ENCODE peak calls at places on chromosomes 1 and 21, in four cellular contexts. U is GM23248, Z is kidney epithelial cell, X is ascending aorta. A is an unnamed sample.
A peak's percentile ranks its signal among the peaks of the same experiment; 100 is the strongest.

GRCh38 chr21:37061926-37062591 is 10.8 kb downstream of the PIGP start:
- DNase-seq in U (peak; percentile 28), Z (no peak), X (no peak), A (no peak)

GRCh38 chr1:246907472-246907871 is 24.3 kb downstream of the AHCTF1 start:
- DNase-seq in U (peak; percentile 71), Z (peak; percentile 19), X (no peak), A (no peak)

GRCh38 chr1:30998887-30999286 is 66.6 kb downstream of the PUM1 start:
- DNase-seq in U (no peak), Z (no peak), X (no peak), A (no peak)

GRCh38 chr1:161805399-161806197 is 39.5 kb downstream of the ATF6 start:
- DNase-seq in U (no peak), Z (no peak), X (no peak), A (peak; percentile 14)

GRCh38 chr1:40308036-40308727 is 8.9 kb downstream of the COL9A2 start:
- DNase-seq in U (no peak), Z (no peak), X (no peak), A (no peak)

GRCh38 chr1:201396859-201397464 is 2.2 kb downstream of the LAD1 start:
- DNase-seq in U (no peak), Z (peak; percentile 56), X (no peak), A (no peak)

GRCh38 chr1:30445449-30445848 is 277.9 kb downstream of the MATN1 start:
- DNase-seq in U (no peak), Z (no peak), X (no peak), A (no peak)

GRCh38 chr1:219312967-219313366 is 139.3 kb downstream of the LYPLAL1 start:
- DNase-seq in U (peak; percentile 63), Z (peak; percentile 47), X (no peak), A (no peak)

GRCh38 chr1:107683683-107684082 is 281.3 kb downstream of the VAV3 start:
- DNase-seq in U (no peak), Z (no peak), X (no peak), A (no peak)

GRCh38 chr21:45256912-45257672 is 30.6 kb downstream of the POFUT2 start:
- DNase-seq in U (no peak), Z (no peak), X (peak; percentile 58), A (no peak)

GRCh38 chr1:226778657-226779058 is 39.6 kb upstream of the ITPKB start:
- DNase-seq in U (peak; percentile 97), Z (peak; percentile 94), X (peak; percentile 74), A (peak; percentile 72)

GRCh38 chr1:83034846-83035245 is 964.1 kb downstream of the TTLL7 start:
- DNase-seq in U (peak; percentile 20), Z (no peak), X (no peak), A (no peak)

GRCh38 chr1:241157435-241157834 is 199.6 kb downstream of the RGS7 start:
- DNase-seq in U (no peak), Z (no peak), X (no peak), A (no peak)

GRCh38 chr1:85444381-85444780 is 20.6 kb downstream of the DDAH1 start:
- DNase-seq in U (no peak), Z (no peak), X (no peak), A (no peak)

GRCh38 chr1:109385417-109385816 is 12.3 kb downstream of the SORT1 start:
- DNase-seq in U (no peak), Z (no peak), X (peak; percentile 85), A (no peak)

GRCh38 chr21:29221259-29221744 is 77.4 kb upstream of the BACH1 start:
- DNase-seq in U (no peak), Z (peak; percentile 18), X (no peak), A (peak; percentile 98)

GRCh38 chr1:146012703-146013565 is 8.6 kb downstream of the HJV start:
- DNase-seq in U (peak; percentile 93), Z (peak; percentile 63), X (peak; percentile 80), A (no peak)

GRCh38 chr1:117905019-117905418 is 24.4 kb downstream of the GDAP2 start:
- DNase-seq in U (no peak), Z (no peak), X (no peak), A (no peak)

GRCh38 chr1:223242382-223242955 is 99.4 kb upstream of the TLR5 start:
- DNase-seq in U (peak; percentile 69), Z (no peak), X (no peak), A (no peak)

GRCh38 chr1:55522353-55522903 is 307.3 kb upstream of the USP24 start:
- DNase-seq in U (no peak), Z (no peak), X (no peak), A (no peak)

GRCh38 chr1:25572708-25573590 is 29.5 kb downstream of the LDLRAP1 start:
- DNase-seq in U (peak; percentile 81), Z (no peak), X (no peak), A (no peak)

GRCh38 chr1:212641956-212642355 is 33.4 kb downstream of the ATF3 start:
- DNase-seq in U (peak; percentile 49), Z (no peak), X (no peak), A (no peak)

GRCh38 chr1:203649551-203650011 is 22.9 kb downstream of the ATP2B4 start:
- DNase-seq in U (no peak), Z (no peak), X (no peak), A (no peak)

GRCh38 chr1:55986003-55986402 is 593.4 kb downstream of the PLPP3 start:
- DNase-seq in U (peak; percentile 19), Z (no peak), X (no peak), A (no peak)

GRCh38 chr1:100851726-100852125 is 42.9 kb downstream of the EXTL2 start:
- DNase-seq in U (peak; percentile 11), Z (no peak), X (no peak), A (no peak)

GRCh38 chr1:100847481-100847880 is 47.2 kb downstream of the EXTL2 start:
- DNase-seq in U (peak; percentile 48), Z (no peak), X (no peak), A (no peak)
- H3K4me3 ChIP-seq in U (peak overlapping the region; percentile 65), Z (no peak overlapping the region), X (peak overlapping the region; percentile 42), A (no peak overlapping the region)

GRCh38 chr1:111736548-111737215 is 2.5 kb downstream of the INKA2 start:
- DNase-seq in U (no peak), Z (no peak), X (peak; percentile 64), A (no peak)

GRCh38 chr1:111735858-111736544 is 3.2 kb downstream of the INKA2 start:
- DNase-seq in U (no peak), Z (no peak), X (peak; percentile 18), A (no peak)

GRCh38 chr1:111738436-111739221 is 566 bp downstream of the INKA2 start:
- DNase-seq in U (peak; percentile 80), Z (no peak), X (peak; percentile 91), A (no peak)

GRCh38 chr1:111738133-111738435 is 1.1 kb downstream of the INKA2 start:
- DNase-seq in U (no peak), Z (no peak), X (no peak), A (no peak)

DNA sequence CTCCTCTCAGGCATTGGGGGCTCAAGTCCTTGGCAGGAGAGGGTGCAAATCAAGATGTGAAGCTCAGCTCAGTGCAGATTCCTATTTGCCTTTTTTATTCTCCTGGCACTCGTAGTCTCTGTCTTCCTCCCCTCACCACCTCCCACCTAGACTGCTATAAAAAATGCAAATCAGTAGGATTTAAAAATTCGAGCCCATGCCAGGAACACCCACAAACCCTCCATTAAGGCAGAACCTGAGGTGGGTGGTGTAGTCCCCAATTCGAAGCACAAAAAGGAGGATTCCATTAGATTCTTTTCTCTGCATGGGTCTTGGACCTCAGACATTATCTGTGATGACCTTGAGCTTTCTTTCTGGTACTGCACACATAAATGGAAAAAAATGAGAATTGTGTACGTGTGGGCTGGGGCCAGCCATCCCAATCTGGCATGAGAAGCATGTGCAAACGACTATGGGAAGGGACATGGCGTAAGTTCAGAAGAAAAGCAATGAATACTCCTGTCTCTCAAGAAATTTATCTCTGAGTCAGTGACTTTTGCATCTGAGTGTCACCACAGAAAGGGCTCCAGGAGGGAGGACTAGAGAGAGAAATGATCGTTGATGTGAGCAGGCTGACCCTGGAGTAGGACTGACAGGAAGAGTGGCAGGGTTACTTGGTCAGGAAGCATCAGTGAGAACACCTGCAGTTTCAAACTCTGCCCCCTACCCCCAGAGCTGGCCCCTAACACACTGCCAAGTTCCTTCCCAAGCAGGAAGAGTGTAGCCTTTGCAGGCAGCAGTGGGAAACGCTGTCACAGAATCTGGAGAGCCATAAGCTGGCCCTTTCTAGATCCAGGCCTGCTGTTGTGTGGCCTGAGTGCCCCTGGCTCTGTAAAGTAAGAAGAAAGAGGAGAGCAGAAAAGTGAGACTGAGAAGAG is 1.7 kb downstream of the INKA2 start:
- DNase-seq in U (no peak), Z (no peak), X (peak; percentile 57), A (no peak)
- H3K4me3 ChIP-seq in U (peak overlapping the region; percentile 84), Z (peak overlapping the region; percentile 54), X (peak overlapping the region; percentile 88), A (peak overlapping the region; percentile 54)

DNA sequence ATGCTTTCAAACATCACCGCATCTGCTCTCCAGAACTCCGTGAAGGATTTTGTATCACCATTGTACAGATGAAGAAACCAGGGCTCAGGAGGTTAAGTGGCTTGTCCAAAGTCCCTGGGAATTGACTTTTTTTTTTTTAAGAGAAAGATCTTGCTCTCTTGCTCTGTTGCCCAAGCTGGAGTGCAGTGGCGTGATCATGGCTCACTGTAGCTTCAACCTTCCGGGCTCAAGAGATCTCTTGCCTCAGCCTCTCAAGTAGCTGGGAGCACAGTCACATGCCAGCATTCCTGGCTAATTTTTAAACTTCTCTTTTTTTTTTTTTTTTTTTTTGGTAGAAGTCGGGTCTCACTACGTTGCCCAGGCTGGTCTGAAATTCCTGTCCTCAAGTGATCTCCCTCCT is 6.9 kb upstream of the TAS1R2 start:
- DNase-seq in U (no peak), Z (no peak), X (no peak), A (no peak)
- H3K4me3 ChIP-seq in U (no peak overlapping the region), Z (no peak overlapping the region), X (no peak overlapping the region), A (no peak overlapping the region)

GRCh38 chr1:50976890-50977574 is 7.0 kb downstream of the CDKN2C start:
- DNase-seq in U (peak; percentile 80), Z (no peak), X (no peak), A (no peak)

GRCh38 chr1:50974618-50974935 is 4.5 kb downstream of the CDKN2C start:
- DNase-seq in U (no peak), Z (no peak), X (no peak), A (no peak)

GRCh38 chr1:50975436-50975835 is 5.4 kb downstream of the CDKN2C start:
- DNase-seq in U (no peak), Z (no peak), X (no peak), A (no peak)

GRCh38 chr1:50977575-50978143 is 7.6 kb downstream of the CDKN2C start:
- DNase-seq in U (peak; percentile 85), Z (no peak), X (peak; percentile 74), A (no peak)

DNA sequence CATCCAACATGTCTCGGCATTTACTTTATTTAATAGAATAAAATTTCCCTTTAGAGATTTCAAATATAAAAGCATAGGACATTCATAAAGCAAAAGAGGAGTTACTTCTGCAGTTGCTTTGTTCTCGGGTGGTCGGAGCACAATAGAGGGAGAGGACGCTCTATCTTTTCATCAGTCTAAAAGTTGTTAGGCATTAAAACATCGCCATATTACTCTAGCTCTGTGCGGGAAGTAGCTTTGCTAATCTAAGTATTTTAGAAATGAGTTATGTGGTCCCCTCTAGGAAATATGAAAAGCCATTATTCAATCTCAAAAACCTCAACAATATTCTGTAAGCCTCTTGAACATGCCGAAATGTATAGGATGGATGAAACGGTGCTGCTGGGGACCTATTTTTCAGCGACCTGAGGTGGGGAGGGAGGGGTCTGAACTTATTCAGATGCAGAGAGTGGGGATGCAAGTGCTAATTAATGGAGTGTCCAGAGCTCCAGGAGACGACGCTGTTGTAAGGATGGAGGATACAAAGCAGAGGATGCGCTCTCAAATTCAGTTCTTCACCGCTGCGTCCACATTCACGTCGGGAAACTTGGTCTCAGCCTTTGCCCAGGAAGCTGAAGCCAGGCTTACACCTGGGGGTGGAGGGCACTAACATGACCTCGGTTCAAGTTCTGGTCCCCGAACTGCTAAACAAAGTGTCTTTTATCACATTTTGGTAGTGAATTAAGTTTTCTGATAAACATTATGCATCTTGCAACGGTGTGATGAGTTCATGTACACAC is 6.3 kb downstream of the CDKN2C start:
- DNase-seq in U (no peak), Z (no peak), X (no peak), A (no peak)
- H3K4me3 ChIP-seq in U (peak overlapping the region; percentile 82), Z (no peak overlapping the region), X (peak overlapping the region; percentile 87), A (peak overlapping the region; percentile 75)